ENCODE peak calls at places on chromosome 9, in nine cellular contexts. One of them, this sample, is unnamed.

GRCh38 chr9:89854715-89855475 is 250.1 kb downstream of the GADD45G start:
- DNase-seq in prostate gland: no peak
- DNase-seq in sigmoid colon: peak
- DNase-seq in CD4-positive, alpha-beta memory T cell: no peak
- DNase-seq in H1: no peak
- DNase-seq in kidney: no peak
- DNase-seq in fibroblast of lung: no peak
- DNase-seq in dorsolateral prefrontal cortex: no peak
- DNase-seq in transverse colon: no peak
- DNase-seq in this sample: no peak

GRCh38 chr9:84669293-84670105 is at the start of gene NTRK2:
- DNase-seq in sigmoid colon: no peak
- DNase-seq in H1: no peak
- DNase-seq in transverse colon: no peak
- DNase-seq in dorsolateral prefrontal cortex: peak
- DNase-seq in kidney: peak
- DNase-seq in CD4-positive, alpha-beta memory T cell: no peak
- DNase-seq in prostate gland: no peak
- DNase-seq in fibroblast of lung: peak
- DNase-seq in this sample: no peak

GRCh38 chr9:131708613-131709002 is 31.3 kb downstream of the RAPGEF1 start:
- DNase-seq in dorsolateral prefrontal cortex: no peak
- DNase-seq in sigmoid colon: no peak
- DNase-seq in CD4-positive, alpha-beta memory T cell: no peak
- DNase-seq in transverse colon: no peak
- DNase-seq in H1: no peak
- DNase-seq in fibroblast of lung: no peak
- DNase-seq in prostate gland: no peak
- DNase-seq in kidney: no peak
- DNase-seq in this sample: no peak

GRCh38 chr9:19186240-19186639 is 44.3 kb upstream of the DENND4C start:
- DNase-seq in H1: no peak
- DNase-seq in kidney: no peak
- DNase-seq in fibroblast of lung: no peak
- DNase-seq in prostate gland: no peak
- DNase-seq in dorsolateral prefrontal cortex: no peak
- DNase-seq in transverse colon: no peak
- DNase-seq in CD4-positive, alpha-beta memory T cell: no peak
- DNase-seq in sigmoid colon: no peak
- DNase-seq in this sample: no peak

GRCh38 chr9:35516481-35516880 is 26.6 kb downstream of the RUSC2 start:
- DNase-seq in H1: no peak
- DNase-seq in kidney: no peak
- DNase-seq in transverse colon: no peak
- DNase-seq in sigmoid colon: no peak
- DNase-seq in fibroblast of lung: peak
- DNase-seq in CD4-positive, alpha-beta memory T cell: no peak
- DNase-seq in prostate gland: no peak
- DNase-seq in dorsolateral prefrontal cortex: no peak
- DNase-seq in this sample: no peak

GRCh38 chr9:115121140-115121710 is 3.3 kb upstream of the TNC start:
- DNase-seq in dorsolateral prefrontal cortex: no peak
- DNase-seq in H1: no peak
- DNase-seq in sigmoid colon: no peak
- DNase-seq in transverse colon: no peak
- DNase-seq in CD4-positive, alpha-beta memory T cell: no peak
- DNase-seq in fibroblast of lung: peak
- DNase-seq in kidney: no peak
- DNase-seq in prostate gland: no peak
- DNase-seq in this sample: no peak

GRCh38 chr9:76592105-76593010 is 133.4 kb downstream of the GCNT1 start:
- DNase-seq in fibroblast of lung: peak
- DNase-seq in sigmoid colon: no peak
- DNase-seq in H1: peak
- DNase-seq in prostate gland: no peak
- DNase-seq in dorsolateral prefrontal cortex: no peak
- DNase-seq in transverse colon: no peak
- DNase-seq in kidney: no peak
- DNase-seq in CD4-positive, alpha-beta memory T cell: no peak
- DNase-seq in this sample: no peak

GRCh38 chr9:22440841-22441240 is 5.8 kb upstream of the DMRTA1 start:
- DNase-seq in transverse colon: no peak
- DNase-seq in CD4-positive, alpha-beta memory T cell: no peak
- DNase-seq in H1: no peak
- DNase-seq in prostate gland: no peak
- DNase-seq in kidney: peak
- DNase-seq in sigmoid colon: no peak
- DNase-seq in dorsolateral prefrontal cortex: no peak
- DNase-seq in fibroblast of lung: no peak
- DNase-seq in this sample: no peak

GRCh38 chr9:89577363-89577762 is 27.4 kb upstream of the GADD45G start:
- DNase-seq in CD4-positive, alpha-beta memory T cell: no peak
- DNase-seq in dorsolateral prefrontal cortex: no peak
- DNase-seq in transverse colon: no peak
- DNase-seq in sigmoid colon: no peak
- DNase-seq in kidney: no peak
- DNase-seq in H1: no peak
- DNase-seq in fibroblast of lung: no peak
- DNase-seq in prostate gland: no peak
- DNase-seq in this sample: no peak

GRCh38 chr9:124854161-124854560 is 901 bp downstream of the WDR38 start:
- DNase-seq in transverse colon: no peak
- DNase-seq in CD4-positive, alpha-beta memory T cell: no peak
- DNase-seq in sigmoid colon: no peak
- DNase-seq in dorsolateral prefrontal cortex: no peak
- DNase-seq in prostate gland: no peak
- DNase-seq in fibroblast of lung: no peak
- DNase-seq in H1: no peak
- DNase-seq in kidney: no peak
- DNase-seq in this sample: no peak

GRCh38 chr9:124849801-124850200 is 3.5 kb upstream of the WDR38 start:
- DNase-seq in CD4-positive, alpha-beta memory T cell: no peak
- DNase-seq in kidney: peak
- DNase-seq in transverse colon: no peak
- DNase-seq in fibroblast of lung: peak
- DNase-seq in sigmoid colon: peak
- DNase-seq in H1: no peak
- DNase-seq in prostate gland: no peak
- DNase-seq in dorsolateral prefrontal cortex: no peak
- DNase-seq in this sample: no peak

GRCh38 chr9:124852829-124853531 is at the start of gene WDR38:
- DNase-seq in sigmoid colon: peak
- DNase-seq in fibroblast of lung: peak
- DNase-seq in H1: no peak
- DNase-seq in CD4-positive, alpha-beta memory T cell: peak
- DNase-seq in dorsolateral prefrontal cortex: peak
- DNase-seq in prostate gland: peak
- DNase-seq in kidney: peak
- DNase-seq in transverse colon: peak
- DNase-seq in this sample: peak

GRCh38 chr9:124853605-124854143 is 414 bp downstream of the WDR38 start:
- DNase-seq in prostate gland: no peak
- DNase-seq in dorsolateral prefrontal cortex: no peak
- DNase-seq in sigmoid colon: no peak
- DNase-seq in CD4-positive, alpha-beta memory T cell: no peak
- DNase-seq in H1: no peak
- DNase-seq in kidney: no peak
- DNase-seq in fibroblast of lung: no peak
- DNase-seq in transverse colon: no peak
- DNase-seq in this sample: no peak

DNA sequence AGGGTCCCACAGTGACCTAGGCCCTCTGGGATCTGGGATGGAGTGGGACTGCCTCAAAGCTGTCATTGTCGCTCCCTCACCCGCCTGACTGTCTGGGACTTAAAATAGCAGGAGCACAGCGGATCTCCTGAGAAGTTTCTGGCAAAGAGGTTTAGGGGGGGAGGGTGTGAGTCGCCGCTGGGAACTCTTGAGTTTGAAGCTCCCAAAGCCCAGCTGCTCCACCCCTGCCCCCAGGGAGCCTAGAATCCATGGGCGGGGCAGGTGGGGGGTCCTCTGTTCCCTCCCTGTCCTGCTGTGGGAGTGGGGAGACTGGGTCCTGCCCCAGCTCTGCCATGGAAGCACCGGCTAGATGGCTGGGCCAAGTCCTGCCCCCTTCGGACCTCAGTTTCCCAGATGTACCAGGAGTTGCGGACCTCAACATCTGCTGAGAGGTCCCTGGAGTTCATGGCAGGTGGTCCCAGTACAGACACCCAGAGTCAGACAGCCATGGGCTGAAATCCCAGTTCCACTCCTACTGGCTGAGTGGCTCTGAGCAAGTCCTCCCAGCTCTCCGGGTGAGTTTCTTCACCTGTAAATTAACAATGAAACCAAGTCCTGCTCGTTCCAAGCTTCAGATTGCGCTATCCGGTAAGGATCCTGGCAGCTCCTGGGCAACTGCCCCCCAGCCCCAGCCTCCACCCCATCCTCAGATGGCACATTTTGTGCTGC is 985 bp upstream of the WDR38 start:
- DNase-seq in fibroblast of lung: no peak
- DNase-seq in dorsolateral prefrontal cortex: no peak
- DNase-seq in kidney: no peak
- DNase-seq in prostate gland: no peak
- DNase-seq in sigmoid colon: no peak
- DNase-seq in transverse colon: no peak
- DNase-seq in H1: no peak
- DNase-seq in CD4-positive, alpha-beta memory T cell: no peak
- DNase-seq in this sample: no peak
- H3K4me3 ChIP-seq in fibroblast of lung: peak
- H3K4me3 ChIP-seq in dorsolateral prefrontal cortex: peak
- H3K4me3 ChIP-seq in kidney: peak
- H3K4me3 ChIP-seq in prostate gland: no peak
- H3K4me3 ChIP-seq in sigmoid colon: no peak
- H3K4me3 ChIP-seq in transverse colon: no peak
- H3K4me3 ChIP-seq in H1: peak
- H3K4me3 ChIP-seq in CD4-positive, alpha-beta memory T cell: peak
- H3K4me3 ChIP-seq in this sample: peak

GRCh38 chr9:128750926-128751595 is 20.7 kb downstream of the ZER1 start:
- DNase-seq in H1: no peak
- DNase-seq in prostate gland: no peak
- DNase-seq in sigmoid colon: no peak
- DNase-seq in CD4-positive, alpha-beta memory T cell: no peak
- DNase-seq in transverse colon: no peak
- DNase-seq in kidney: no peak
- DNase-seq in fibroblast of lung: no peak
- DNase-seq in dorsolateral prefrontal cortex: no peak
- DNase-seq in this sample: no peak
- H3K27ac ChIP-seq in H1: no peak
- H3K27ac ChIP-seq in prostate gland: no peak
- H3K27ac ChIP-seq in sigmoid colon: no peak
- H3K27ac ChIP-seq in CD4-positive, alpha-beta memory T cell: no peak
- H3K27ac ChIP-seq in transverse colon: no peak
- H3K27ac ChIP-seq in kidney: no peak
- H3K27ac ChIP-seq in fibroblast of lung: no peak
- H3K27ac ChIP-seq in dorsolateral prefrontal cortex: no peak
- H3K27ac ChIP-seq in this sample: no peak

DNA sequence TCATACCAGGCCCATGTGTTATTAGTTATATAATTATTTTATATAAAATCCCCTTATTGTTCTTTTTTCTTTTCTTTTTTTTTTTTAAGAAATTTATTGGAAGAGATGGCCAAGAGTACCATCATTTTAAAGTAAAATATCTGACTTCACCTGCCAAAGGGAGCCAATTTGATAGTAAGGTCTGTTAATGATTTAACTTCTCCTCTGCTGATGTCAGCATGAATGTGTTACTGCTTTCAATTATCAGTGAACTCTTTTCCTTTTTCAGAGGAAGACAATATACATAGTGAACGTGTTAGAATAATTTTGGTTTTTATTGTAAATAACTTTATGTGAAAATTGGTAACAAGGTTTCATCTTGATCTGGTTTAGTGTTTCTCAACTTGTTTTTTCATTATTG is 409.6 kb downstream of the SH3GL2 start:
- DNase-seq in sigmoid colon: no peak
- DNase-seq in prostate gland: no peak
- DNase-seq in kidney: no peak
- DNase-seq in fibroblast of lung: no peak
- DNase-seq in transverse colon: no peak
- DNase-seq in CD4-positive, alpha-beta memory T cell: no peak
- DNase-seq in H1: no peak
- DNase-seq in dorsolateral prefrontal cortex: no peak
- DNase-seq in this sample: no peak
- H3K4me3 ChIP-seq in sigmoid colon: no peak
- H3K4me3 ChIP-seq in prostate gland: no peak
- H3K4me3 ChIP-seq in kidney: no peak
- H3K4me3 ChIP-seq in fibroblast of lung: no peak
- H3K4me3 ChIP-seq in transverse colon: no peak
- H3K4me3 ChIP-seq in CD4-positive, alpha-beta memory T cell: no peak
- H3K4me3 ChIP-seq in H1: no peak
- H3K4me3 ChIP-seq in dorsolateral prefrontal cortex: no peak
- H3K4me3 ChIP-seq in this sample: no peak

GRCh38 chr9:91953723-91954122 is 3.7 kb upstream of the ROR2 start:
- DNase-seq in H1: no peak
- DNase-seq in transverse colon: no peak
- DNase-seq in CD4-positive, alpha-beta memory T cell: no peak
- DNase-seq in fibroblast of lung: no peak
- DNase-seq in dorsolateral prefrontal cortex: no peak
- DNase-seq in sigmoid colon: no peak
- DNase-seq in kidney: no peak
- DNase-seq in prostate gland: no peak
- DNase-seq in this sample: no peak

GRCh38 chr9:91963711-91964240 is 13.7 kb upstream of the ROR2 start:
- DNase-seq in prostate gland: no peak
- DNase-seq in dorsolateral prefrontal cortex: no peak
- DNase-seq in fibroblast of lung: no peak
- DNase-seq in transverse colon: no peak
- DNase-seq in sigmoid colon: no peak
- DNase-seq in kidney: no peak
- DNase-seq in CD4-positive, alpha-beta memory T cell: no peak
- DNase-seq in H1: no peak
- DNase-seq in this sample: no peak

GRCh38 chr9:91960367-91960766 is 10.3 kb upstream of the ROR2 start:
- DNase-seq in sigmoid colon: no peak
- DNase-seq in CD4-positive, alpha-beta memory T cell: no peak
- DNase-seq in transverse colon: no peak
- DNase-seq in kidney: no peak
- DNase-seq in fibroblast of lung: no peak
- DNase-seq in H1: no peak
- DNase-seq in prostate gland: no peak
- DNase-seq in dorsolateral prefrontal cortex: no peak
- DNase-seq in this sample: no peak

GRCh38 chr9:91954841-91955471 is 4.9 kb upstream of the ROR2 start:
- DNase-seq in sigmoid colon: peak
- DNase-seq in prostate gland: peak
- DNase-seq in CD4-positive, alpha-beta memory T cell: no peak
- DNase-seq in kidney: no peak
- DNase-seq in fibroblast of lung: peak
- DNase-seq in H1: no peak
- DNase-seq in transverse colon: peak
- DNase-seq in dorsolateral prefrontal cortex: no peak
- DNase-seq in this sample: no peak

DNA sequence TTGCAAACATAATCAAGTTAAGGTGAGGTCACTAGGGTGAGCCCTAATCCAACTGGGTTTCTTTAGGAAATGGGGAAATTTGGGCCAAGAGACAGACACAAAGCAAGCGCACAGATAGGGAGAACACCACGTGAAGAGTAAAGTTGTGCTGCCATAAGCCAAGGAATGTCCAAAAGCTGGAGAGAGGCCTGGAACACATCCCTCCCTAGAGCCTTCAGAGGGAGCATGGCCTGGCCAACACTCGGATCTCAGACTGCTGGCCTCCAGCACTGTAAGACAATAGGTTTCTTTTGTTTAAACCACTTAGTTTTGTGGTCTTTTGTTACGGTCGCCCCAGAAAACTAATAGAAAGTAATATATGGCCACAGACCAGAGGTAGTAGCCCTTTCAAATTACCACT is 8.2 kb upstream of the ROR2 start:
- DNase-seq in kidney: no peak
- DNase-seq in sigmoid colon: peak
- DNase-seq in H1: no peak
- DNase-seq in fibroblast of lung: no peak
- DNase-seq in prostate gland: no peak
- DNase-seq in CD4-positive, alpha-beta memory T cell: no peak
- DNase-seq in transverse colon: no peak
- DNase-seq in dorsolateral prefrontal cortex: no peak
- DNase-seq in this sample: no peak
- H3K27ac ChIP-seq in kidney: no peak
- H3K27ac ChIP-seq in sigmoid colon: no peak
- H3K27ac ChIP-seq in H1: no peak
- H3K27ac ChIP-seq in fibroblast of lung: no peak
- H3K27ac ChIP-seq in prostate gland: no peak
- H3K27ac ChIP-seq in CD4-positive, alpha-beta memory T cell: no peak
- H3K27ac ChIP-seq in transverse colon: no peak
- H3K27ac ChIP-seq in dorsolateral prefrontal cortex: no peak
- H3K27ac ChIP-seq in this sample: no peak

This sample was measured in CD8-positive, alpha-beta T cell.